ENCODE peak calls at places on chromosome 22, in seven cellular contexts. X is nephron progenitor cell, J is fibroblast of pulmonary artery, P is dorsolateral prefrontal cortex, V is AG10803, H is pancreas, R is GM12865. F is an unnamed sample.

GRCh38 chr22:31682751-31683150 is 20.7 kb upstream of the PISD start:
- DNase-seq in R (no peak), J (no peak), V (no peak), P (no peak), X (no peak), H (no peak), F (no peak)

GRCh38 chr22:20922141-20922751 is 5.0 kb downstream of the CRKL start:
- DNase-seq in P (no peak), V (no peak), X (no peak), J (no peak), H (no peak), R (no peak), F (no peak)

GRCh38 chr22:29253561-29254282 is 14.1 kb downstream of the RHBDD3 start:
- DNase-seq in R (no peak), V (no peak), P (no peak), H (no peak), X (no peak), J (no peak), F (no peak)

GRCh38 chr22:17198188-17199130 is 20.8 kb downstream of the ADA2 start:
- DNase-seq in R (no peak), X (peak), P (no peak), J (peak), V (no peak), H (no peak), F (no peak)

GRCh38 chr22:19772673-19773469 is 12.3 kb downstream of the TBX1 start:
- DNase-seq in J (no peak), P (no peak), X (no peak), H (peak), V (no peak), R (peak), F (peak)

GRCh38 chr22:44180706-44181032 is at the start of gene PARVG:
- DNase-seq in R (peak), P (no peak), H (no peak), V (no peak), X (no peak), J (no peak), F (peak)

GRCh38 chr22:29143848-29144785 is 61.6 kb upstream of the EMID1 start:
- DNase-seq in X (no peak), V (no peak), H (peak), J (no peak), R (no peak), P (no peak), F (no peak)

GRCh38 chr22:19446603-19447387 is 716 bp downstream of the C22orf39 start:
- DNase-seq in J (peak), R (no peak), P (no peak), X (no peak), V (no peak), H (no peak), F (no peak)

GRCh38 chr22:26781591-26781990 is 124.2 kb downstream of the MIAT start:
- DNase-seq in R (no peak), H (no peak), X (no peak), P (no peak), J (no peak), V (no peak), F (no peak)

GRCh38 chr22:20231499-20232236 is 36.5 kb downstream of the RTN4R start:
- DNase-seq in H (no peak), R (no peak), V (no peak), J (no peak), P (no peak), X (no peak), F (peak)

GRCh38 chr22:37752189-37753061 is 55.3 kb upstream of the GCAT start:
- DNase-seq in R (no peak), J (peak), P (peak), V (peak), X (no peak), H (peak), F (no peak)

GRCh38 chr22:35330258-35330861 is 30.7 kb downstream of the TOM1 start:
- DNase-seq in R (peak), X (no peak), H (no peak), P (no peak), J (peak), V (peak), F (no peak)

GRCh38 chr22:44600386-44600785 is 101.6 kb upstream of the PRR5 start:
- DNase-seq in J (no peak), H (no peak), X (no peak), P (no peak), R (no peak), V (no peak), F (no peak)

GRCh38 chr22:24875862-24876506 is 70.0 kb downstream of the SGSM1 start:
- DNase-seq in H (no peak), J (peak), V (no peak), P (no peak), R (peak), X (peak), F (peak)

GRCh38 chr22:37639771-37640590 is 512 bp downstream of the SH3BP1 start:
- DNase-seq in P (no peak), J (no peak), X (peak), H (no peak), R (peak), V (no peak), F (peak)

GRCh38 chr22:31082606-31083376 is 1.7 kb downstream of the SMTN start:
- DNase-seq in P (no peak), J (peak), H (peak), R (peak), X (peak), V (peak), F (no peak)

GRCh38 chr22:24157783-24158170 is 23.5 kb upstream of the SUSD2 start:
- DNase-seq in J (no peak), H (no peak), X (no peak), P (peak), R (peak), V (no peak), F (peak)

GRCh38 chr22:50699754-50700386 is 27.2 kb downstream of the SHANK3 start:
- DNase-seq in V (no peak), X (no peak), J (no peak), H (peak), R (peak), P (peak), F (no peak)
- TF ChIP-seq CTCF in V (peak), X (peak), J (peak), H (no peak), R (peak), P (no peak), F (no peak)

GRCh38 chr22:36449776-36450175 is 31.7 kb downstream of the TXN2 start:
- DNase-seq in J (no peak), H (no peak), P (no peak), R (no peak), X (no peak), V (no peak), F (no peak)

GRCh38 chr22:36453266-36453607 is 28.2 kb downstream of the TXN2 start:
- DNase-seq in V (no peak), R (peak), J (no peak), P (no peak), X (no peak), H (no peak), F (peak)

GRCh38 chr22:36454916-36455570 is 26.4 kb downstream of the TXN2 start:
- DNase-seq in J (peak), V (peak), H (peak), X (peak), R (peak), P (peak), F (peak)

GRCh38 chr22:36453855-36454378 is 27.5 kb downstream of the TXN2 start:
- DNase-seq in H (no peak), X (no peak), V (no peak), J (no peak), P (no peak), R (no peak), F (no peak)

DNA sequence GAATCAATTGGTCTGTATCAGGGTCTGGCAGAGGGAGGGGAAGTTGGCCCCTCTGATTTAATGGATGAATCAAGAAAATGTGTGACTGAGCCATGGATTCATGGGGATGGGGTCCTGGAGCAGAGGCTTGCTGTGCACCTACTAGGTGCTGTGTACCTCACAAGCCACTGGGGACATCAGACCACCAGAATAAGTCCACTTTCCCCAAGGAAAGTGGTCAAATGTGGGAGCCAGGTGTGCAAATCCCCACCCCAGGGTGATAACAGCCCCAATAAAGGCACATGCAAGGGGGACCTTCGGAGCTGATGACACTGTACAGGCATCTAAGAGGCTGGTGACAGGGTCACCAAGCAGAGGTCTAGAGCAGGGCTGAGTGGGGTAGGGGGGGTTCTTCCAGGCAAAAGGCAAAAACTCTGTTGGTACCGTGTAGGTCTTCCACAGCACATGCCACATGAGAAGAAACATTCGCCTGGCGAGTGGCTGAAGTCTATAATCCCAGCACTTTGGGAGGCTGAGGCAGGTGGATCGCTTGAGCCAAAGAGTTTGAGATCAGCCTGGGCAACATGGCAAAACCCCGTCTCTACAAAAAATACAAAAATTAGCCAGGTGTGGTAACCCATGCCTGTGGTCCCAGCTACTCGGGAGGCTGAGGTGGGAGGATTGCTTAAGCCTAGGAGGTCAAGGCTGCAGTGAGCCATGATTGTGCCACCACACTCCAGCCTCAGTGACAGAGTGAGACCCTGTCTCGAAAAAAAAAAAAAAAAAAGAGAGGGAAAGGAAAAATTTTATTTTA is 28.8 kb downstream of the TXN2 start:
- DNase-seq in X (no peak), J (no peak), H (no peak), V (no peak), P (no peak), R (no peak), F (peak)
- TF ChIP-seq CTCF in X (no peak), J (no peak), H (no peak), V (no peak), P (no peak), R (peak), F (no peak)

DNA sequence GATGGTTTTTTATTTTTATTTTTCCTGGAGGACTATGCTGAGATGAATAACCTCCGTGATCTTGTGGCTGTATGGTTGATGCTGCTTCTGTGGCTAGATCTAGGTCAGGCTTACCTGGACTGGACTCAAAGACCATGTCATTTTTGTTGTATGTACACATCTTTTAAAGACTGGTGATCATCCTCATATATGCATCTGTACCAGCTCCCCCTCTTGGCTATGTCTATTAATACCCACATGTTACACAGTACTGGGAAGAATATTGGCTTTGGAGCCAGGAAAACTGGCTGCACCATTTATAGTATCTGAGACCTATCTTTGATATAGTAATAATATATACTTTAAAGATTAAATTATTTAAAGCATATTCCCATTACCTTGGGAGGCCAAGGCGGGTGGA is 18.4 kb upstream of the PITPNB start:
- DNase-seq in P (no peak), V (no peak), X (no peak), H (no peak), R (no peak), J (no peak), F (no peak)
- TF ChIP-seq CTCF in P (no peak), V (peak), X (no peak), H (no peak), R (no peak), J (peak), F (no peak)

GRCh38 chr22:33272866-33273265 is 214.7 kb upstream of the SYN3 start:
- DNase-seq in V (no peak), X (no peak), R (peak), P (no peak), H (no peak), J (no peak), F (peak)

GRCh38 chr22:33274214-33274828 is 216.1 kb upstream of the SYN3 start:
- DNase-seq in P (no peak), R (peak), J (peak), H (no peak), V (peak), X (peak), F (peak)

GRCh38 chr22:33271390-33272161 is 213.4 kb upstream of the SYN3 start:
- DNase-seq in H (peak), X (no peak), R (peak), P (peak), V (peak), J (peak), F (peak)

GRCh38 chr22:33272180-33272579 is 214.0 kb upstream of the SYN3 start:
- DNase-seq in X (no peak), H (no peak), V (no peak), P (no peak), J (no peak), R (no peak), F (no peak)

GRCh38 chr22:33270596-33270995 is 212.4 kb upstream of the SYN3 start:
- DNase-seq in X (no peak), J (no peak), H (no peak), R (no peak), P (no peak), V (no peak), F (no peak)
- TF ChIP-seq CTCF in X (no peak), J (no peak), H (no peak), R (no peak), P (no peak), V (no peak), F (no peak)

GRCh38 chr22:22460635-22461034 is 47.9 kb downstream of the ZNF280B start:
- DNase-seq in V (no peak), H (no peak), X (no peak), P (no peak), R (peak), J (peak), F (no peak)
- TF ChIP-seq CTCF in V (peak), H (no peak), X (peak), P (peak), R (no peak), J (peak), F (no peak)

GRCh38 chr22:48441553-48441850 is 1386.2 kb downstream of the BRD1 start:
- DNase-seq in X (no peak), V (no peak), H (no peak), J (no peak), R (no peak), P (no peak), F (no peak)
- TF ChIP-seq CTCF in X (no peak), V (no peak), H (no peak), J (no peak), R (no peak), P (no peak), F (no peak)

GRCh38 chr22:45972091-45972867 is 4.7 kb downstream of the WNT7B start:
- DNase-seq in H (peak), X (peak), J (no peak), V (no peak), P (no peak), R (no peak), F (no peak)
- TF ChIP-seq CTCF in H (no peak), X (no peak), J (no peak), V (no peak), P (no peak), R (no peak), F (no peak)

GRCh38 chr22:48055185-48055584 is 1292.7 kb downstream of the TBC1D22A start:
- DNase-seq in X (no peak), R (no peak), V (no peak), P (no peak), H (no peak), J (no peak), F (no peak)
- TF ChIP-seq CTCF in X (no peak), R (no peak), V (no peak), P (no peak), H (no peak), J (no peak), F (no peak)

DNA sequence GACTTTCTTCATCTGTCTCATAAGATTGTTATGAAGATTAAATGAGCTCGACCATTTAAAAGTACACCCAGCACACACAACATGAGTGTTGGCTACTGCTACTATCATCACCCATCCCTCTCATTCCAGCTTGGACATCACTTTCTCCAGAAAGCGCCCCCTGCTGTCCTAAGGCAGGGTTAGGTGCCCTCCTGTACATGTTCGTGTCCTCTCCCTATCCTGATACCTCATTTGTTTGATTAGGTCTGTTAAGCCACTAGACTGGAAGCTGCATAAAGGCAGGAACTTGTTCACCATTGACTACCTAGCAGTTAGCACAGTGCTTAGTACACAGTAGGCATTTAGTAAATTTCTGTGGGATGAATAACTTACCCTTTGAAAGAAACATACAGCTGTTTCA is 85.5 kb downstream of the ENTHD1 start:
- DNase-seq in H (no peak), X (peak), P (no peak), R (peak), V (no peak), J (peak), F (no peak)
- TF ChIP-seq CTCF in H (no peak), X (peak), P (no peak), R (peak), V (peak), J (peak), F (peak)

GRCh38 chr22:27800250-27801131 is 1.1 kb downstream of the MN1 start:
- DNase-seq in X (peak), R (no peak), P (no peak), J (peak), V (no peak), H (no peak), F (peak)
- TF ChIP-seq CTCF in X (no peak), R (no peak), P (no peak), J (no peak), V (no peak), H (no peak), F (no peak)